ENCODE peak calls at places on chromosome 19, in four cellular contexts. One of them, this sample, is unnamed.
A peak's percentile ranks its signal among the peaks of the same experiment; 100 is the strongest.

GRCh38 chr19:40603071-40603718 is 2.0 kb downstream of the LTBP4 start:
- DNase-seq in HAP-1: peak; percentile 63
- DNase-seq in Caco-2: no peak
- DNase-seq in uterus: no peak
- DNase-seq in this sample: no peak

GRCh38 chr19:280541-281007 is 10.6 kb downstream of the PLPP2 start:
- DNase-seq in HAP-1: no peak
- DNase-seq in Caco-2: no peak
- DNase-seq in uterus: no peak
- DNase-seq in this sample: no peak

GRCh38 chr19:34962281-34962944 is 1.6 kb downstream of the ZNF792 start:
- DNase-seq in uterus: no peak
- DNase-seq in Caco-2: no peak
- DNase-seq in HAP-1: no peak
- DNase-seq in this sample: no peak

GRCh38 chr19:41861098-41861768 is 1.2 kb downstream of the RPS19 start:
- DNase-seq in Caco-2: no peak
- DNase-seq in uterus: no peak
- DNase-seq in HAP-1: no peak
- DNase-seq in this sample: no peak

GRCh38 chr19:2034729-2035589 is 16.1 kb downstream of the MKNK2 start:
- DNase-seq in HAP-1: peak; percentile 47
- DNase-seq in Caco-2: peak; percentile 38
- DNase-seq in uterus: no peak
- DNase-seq in this sample: no peak

GRCh38 chr19:10643968-10644290 is 10.2 kb upstream of the ILF3 start:
- DNase-seq in Caco-2: no peak
- DNase-seq in uterus: no peak
- DNase-seq in HAP-1: no peak
- DNase-seq in this sample: no peak

GRCh38 chr19:41551711-41552110 is 24.3 kb upstream of the CEACAM21 start:
- DNase-seq in Caco-2: no peak
- DNase-seq in HAP-1: no peak
- DNase-seq in uterus: no peak
- DNase-seq in this sample: no peak

GRCh38 chr19:10920781-10921180 is 7.7 kb downstream of the YIPF2 start:
- DNase-seq in HAP-1: no peak
- DNase-seq in uterus: no peak
- DNase-seq in Caco-2: no peak
- DNase-seq in this sample: no peak

GRCh38 chr19:42038675-42039074 is 31.3 kb downstream of the GRIK5 start:
- DNase-seq in Caco-2: no peak
- DNase-seq in HAP-1: no peak
- DNase-seq in uterus: no peak
- DNase-seq in this sample: no peak

GRCh38 chr19:53130506-53130905 is 2.2 kb downstream of the ZNF415 start:
- DNase-seq in Caco-2: no peak
- DNase-seq in HAP-1: no peak
- DNase-seq in uterus: no peak
- DNase-seq in this sample: no peak

GRCh38 chr19:3440082-3440481 is 40.2 kb downstream of the SMIM24 start:
- DNase-seq in Caco-2: peak; percentile 57
- DNase-seq in HAP-1: no peak
- DNase-seq in uterus: no peak
- DNase-seq in this sample: peak; percentile 34

GRCh38 chr19:40671404-40671803 is 19.0 kb downstream of the NUMBL start:
- DNase-seq in Caco-2: no peak
- DNase-seq in uterus: no peak
- DNase-seq in HAP-1: no peak
- DNase-seq in this sample: no peak

GRCh38 chr19:10292206-10292788 is 2.5 kb downstream of the ICAM5 start:
- DNase-seq in Caco-2: peak; percentile 92
- DNase-seq in uterus: peak; percentile 54
- DNase-seq in HAP-1: peak; percentile 64
- DNase-seq in this sample: peak; percentile 78

GRCh38 chr19:39599116-39599515 is 3.2 kb upstream of the LGALS13 start:
- DNase-seq in HAP-1: no peak
- DNase-seq in uterus: no peak
- DNase-seq in Caco-2: peak; percentile 63
- DNase-seq in this sample: peak; percentile 19

GRCh38 chr19:3734310-3734600 is 26.1 kb downstream of the TJP3 start:
- DNase-seq in HAP-1: no peak
- DNase-seq in Caco-2: no peak
- DNase-seq in uterus: no peak
- DNase-seq in this sample: no peak

GRCh38 chr19:29672319-29672932 is 7.2 kb downstream of the PLEKHF1 start:
- DNase-seq in Caco-2: no peak
- DNase-seq in HAP-1: no peak
- DNase-seq in uterus: no peak
- DNase-seq in this sample: no peak

GRCh38 chr19:22797040-22797439 is 13.1 kb upstream of the ZNF99 start:
- DNase-seq in uterus: no peak
- DNase-seq in HAP-1: no peak
- DNase-seq in Caco-2: no peak
- DNase-seq in this sample: no peak

GRCh38 chr19:10567696-10568443 is 909 bp downstream of the CDKN2D start:
- DNase-seq in HAP-1: no peak
- DNase-seq in uterus: no peak
- DNase-seq in Caco-2: no peak
- DNase-seq in this sample: no peak

GRCh38 chr19:900302-901111 is 7.2 kb downstream of the RNU6-9 start:
- DNase-seq in Caco-2: no peak
- DNase-seq in uterus: no peak
- DNase-seq in HAP-1: no peak
- DNase-seq in this sample: no peak

GRCh38 chr19:18496167-18496979 is 25.5 kb downstream of the ELL start:
- DNase-seq in Caco-2: no peak
- DNase-seq in uterus: no peak
- DNase-seq in HAP-1: no peak
- DNase-seq in this sample: peak; percentile 57

GRCh38 chr19:3736106-3736724 is 25.3 kb downstream of the APBA3 start:
- DNase-seq in HAP-1: no peak
- DNase-seq in Caco-2: no peak
- DNase-seq in uterus: no peak
- DNase-seq in this sample: no peak

GRCh38 chr19:17338440-17339078 is 1.2 kb downstream of the GTPBP3 start:
- DNase-seq in Caco-2: no peak
- DNase-seq in HAP-1: no peak
- DNase-seq in uterus: no peak
- DNase-seq in this sample: no peak

GRCh38 chr19:35592226-35592625 is 6.3 kb downstream of the PMIS2 start:
- DNase-seq in Caco-2: peak; percentile 32
- DNase-seq in HAP-1: peak; percentile 7
- DNase-seq in uterus: no peak
- DNase-seq in this sample: no peak

GRCh38 chr19:50724522-50725217 is 1.5 kb downstream of the CLEC11A start:
- DNase-seq in Caco-2: peak; percentile 95
- DNase-seq in HAP-1: peak; percentile 96
- DNase-seq in uterus: peak; percentile 100
- DNase-seq in this sample: peak; percentile 99
- H3K9me3 ChIP-seq in Caco-2: no peaks in the 10 kb centered on the region
- H3K9me3 ChIP-seq in HAP-1: no peaks in the 10 kb centered on the region
- H3K9me3 ChIP-seq in uterus: no peaks in the 10 kb centered on the region
- H3K9me3 ChIP-seq in this sample: no peaks in the 10 kb centered on the region

DNA sequence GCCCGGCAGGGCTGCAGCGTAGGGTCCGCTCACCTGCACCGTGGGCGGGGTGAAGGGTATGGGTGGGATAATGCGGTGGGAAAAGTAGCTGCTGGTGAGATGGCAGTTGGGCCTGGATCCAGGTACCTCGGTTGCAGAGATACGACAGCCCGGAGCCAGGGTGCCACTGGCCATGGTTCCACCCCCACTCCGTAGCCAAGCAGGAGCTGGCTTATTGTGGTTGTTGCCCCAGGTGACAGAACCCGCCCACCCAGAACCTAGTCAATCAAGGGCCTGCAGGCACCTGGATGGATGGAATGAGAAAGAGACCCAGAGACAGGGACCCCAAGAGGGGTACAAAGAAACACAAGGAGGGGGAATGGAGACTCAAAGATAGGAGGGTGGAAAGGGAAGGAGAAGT is 3.5 kb upstream of the LHB start:
- DNase-seq in HAP-1: no peak
- DNase-seq in Caco-2: no peak
- DNase-seq in uterus: no peak
- DNase-seq in this sample: no peak
- H3K4me3 ChIP-seq in HAP-1: no peak overlapping the region
- H3K4me3 ChIP-seq in Caco-2: no peak overlapping the region
- H3K4me3 ChIP-seq in uterus: no peak overlapping the region
- H3K4me3 ChIP-seq in this sample: no peak overlapping the region

GRCh38 chr19:15640904-15641597 is 354 bp downstream of the CYP4F3 start:
- DNase-seq in uterus: no peak
- DNase-seq in HAP-1: no peak
- DNase-seq in Caco-2: no peak
- DNase-seq in this sample: no peak
- H3K9me3 ChIP-seq in uterus: no peaks in the 10 kb centered on the region
- H3K9me3 ChIP-seq in HAP-1: no peaks in the 10 kb centered on the region
- H3K9me3 ChIP-seq in Caco-2: no peaks in the 10 kb centered on the region
- H3K9me3 ChIP-seq in this sample: no peaks in the 10 kb centered on the region

GRCh38 chr19:48726573-48726972 is 7.0 kb upstream of the MAMSTR start:
- DNase-seq in uterus: no peak
- DNase-seq in HAP-1: no peak
- DNase-seq in Caco-2: no peak
- DNase-seq in this sample: no peak

GRCh38 chr19:48734625-48735024 is 5.8 kb downstream of the RASIP1 start:
- DNase-seq in Caco-2: no peak
- DNase-seq in uterus: no peak
- DNase-seq in HAP-1: no peak
- DNase-seq in this sample: no peak

GRCh38 chr19:48724796-48725753 is 5.5 kb upstream of the MAMSTR start:
- DNase-seq in uterus: peak; percentile 69
- DNase-seq in HAP-1: peak; percentile 89
- DNase-seq in Caco-2: peak; percentile 51
- DNase-seq in this sample: peak; percentile 78

GRCh38 chr19:48731452-48731851 is 9.0 kb downstream of the RASIP1 start:
- DNase-seq in HAP-1: no peak
- DNase-seq in Caco-2: no peak
- DNase-seq in uterus: no peak
- DNase-seq in this sample: no peak

GRCh38 chr19:48728882-48729645 is 9.5 kb upstream of the MAMSTR start:
- DNase-seq in Caco-2: no peak
- DNase-seq in uterus: no peak
- DNase-seq in HAP-1: no peak
- DNase-seq in this sample: no peak
- H3K4me3 ChIP-seq in Caco-2: no peak overlapping the region
- H3K4me3 ChIP-seq in uterus: no peak overlapping the region
- H3K4me3 ChIP-seq in HAP-1: no peak overlapping the region
- H3K4me3 ChIP-seq in this sample: no peak overlapping the region

DNA sequence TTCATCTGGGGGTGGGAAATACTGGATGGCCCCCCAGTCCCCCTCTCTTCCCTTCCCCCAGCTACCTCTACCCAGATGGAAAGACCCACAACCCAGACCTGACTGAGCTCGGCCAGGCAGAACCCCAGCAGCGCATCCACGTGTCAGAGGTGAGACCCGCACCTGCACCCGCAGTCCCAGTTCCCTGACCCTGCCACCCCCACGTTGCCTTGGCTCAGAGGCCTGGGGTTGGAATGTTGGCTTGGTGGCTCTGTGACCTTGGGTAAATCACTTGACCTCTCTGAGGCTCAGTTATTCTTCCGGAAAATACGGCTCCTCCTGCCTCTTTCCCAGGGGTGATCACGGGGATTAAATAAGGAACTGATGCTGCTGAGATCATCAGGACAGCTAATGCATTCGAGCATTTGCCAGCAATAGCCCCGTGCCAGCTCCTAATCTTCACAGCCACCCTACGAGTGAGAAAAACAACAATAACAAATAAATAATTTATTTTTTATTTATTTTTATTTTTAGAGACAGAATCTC is 12.3 kb downstream of the CBLC start:
- DNase-seq in HAP-1: no peak
- DNase-seq in uterus: no peak
- DNase-seq in Caco-2: no peak
- DNase-seq in this sample: peak; percentile 24
- H3K9me3 ChIP-seq in HAP-1: no peaks in the 10 kb centered on the region
- H3K9me3 ChIP-seq in uterus: no peaks in the 10 kb centered on the region
- H3K9me3 ChIP-seq in Caco-2: no peaks in the 10 kb centered on the region
- H3K9me3 ChIP-seq in this sample: no peaks in the 10 kb centered on the region

GRCh38 chr19:33225458-33225925 is at the start of gene SLC7A10:
- DNase-seq in Caco-2: no peak
- DNase-seq in uterus: no peak
- DNase-seq in HAP-1: no peak
- DNase-seq in this sample: no peak
- H3K4me3 ChIP-seq in Caco-2: no peak within 1 kb of the TSS
- H3K4me3 ChIP-seq in uterus: no peak within 1 kb of the TSS
- H3K4me3 ChIP-seq in HAP-1: peak within 1 kb of the TSS; percentile 22
- H3K4me3 ChIP-seq in this sample: no peak within 1 kb of the TSS

DNA sequence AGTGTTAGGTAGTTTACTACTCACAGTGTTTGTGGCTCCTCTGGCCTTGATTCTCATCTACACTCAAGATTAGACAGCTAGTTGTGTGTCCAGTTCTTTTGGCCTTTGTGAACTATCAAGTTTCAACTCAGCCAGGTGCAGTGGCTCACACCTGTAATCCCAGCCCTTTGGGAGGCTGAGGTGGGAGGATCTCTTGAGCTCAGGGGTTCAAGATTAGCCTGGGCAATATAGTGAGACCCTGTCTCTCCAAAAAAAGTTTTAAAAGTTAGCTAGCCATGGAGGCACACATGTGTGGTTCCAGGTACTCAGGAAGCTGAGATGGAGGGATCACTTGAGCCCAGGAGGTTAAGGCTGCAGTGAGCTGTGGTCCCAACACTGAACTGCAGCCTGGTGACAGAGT is 16.1 kb downstream of the ZNF226 start:
- DNase-seq in Caco-2: no peak
- DNase-seq in HAP-1: no peak
- DNase-seq in uterus: no peak
- DNase-seq in this sample: no peak
- H3K9me3 ChIP-seq in Caco-2: peaks cover 10% of the 10 kb centered on the region
- H3K9me3 ChIP-seq in HAP-1: no peaks in the 10 kb centered on the region
- H3K9me3 ChIP-seq in uterus: peaks cover 59% of the 10 kb centered on the region
- H3K9me3 ChIP-seq in this sample: peaks cover 27% of the 10 kb centered on the region

DNA sequence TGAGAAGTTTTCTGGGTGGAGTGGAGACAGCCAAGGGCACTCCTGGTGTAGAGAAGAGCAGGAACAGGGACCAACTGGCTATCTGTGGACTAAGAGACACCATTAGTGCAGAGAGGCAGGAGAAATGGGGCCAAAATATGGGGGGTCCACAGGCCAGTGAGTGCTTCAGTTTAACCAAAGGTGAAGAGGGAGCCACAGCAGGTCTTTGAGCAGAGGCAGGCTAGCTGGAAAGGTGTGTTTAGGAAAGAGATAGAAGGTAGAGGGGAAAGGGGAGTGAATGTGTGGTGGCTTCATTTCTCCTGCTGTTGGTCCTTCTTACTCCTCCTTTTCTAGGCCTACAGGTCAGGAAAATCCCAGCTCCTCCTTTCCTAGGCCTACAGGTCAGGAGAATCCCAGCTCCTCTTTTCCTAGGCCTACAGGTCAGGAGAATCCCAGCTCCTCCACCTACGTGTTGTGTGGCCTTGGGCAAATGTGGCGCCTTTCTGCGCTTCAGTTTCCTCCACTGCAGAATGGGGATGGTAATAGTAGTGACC is 1.5 kb downstream of the TMEM238 start:
- DNase-seq in HAP-1: no peak
- DNase-seq in uterus: no peak
- DNase-seq in Caco-2: no peak
- DNase-seq in this sample: no peak
- H3K4me3 ChIP-seq in HAP-1: no peak overlapping the region
- H3K4me3 ChIP-seq in uterus: no peak overlapping the region
- H3K4me3 ChIP-seq in Caco-2: peak overlapping the region; percentile 65
- H3K4me3 ChIP-seq in this sample: no peak overlapping the region

This sample was measured in MG63.